ENCODE peak calls at places on chromosomes 2 and 18, in six cellular contexts. F, X, I, E, G and R are unnamed samples.

GRCh38 chr18:46481048-46481846 is 175.8 kb downstream of the LOXHD1 start:
- DNase-seq in F (peak; percentile 81), I (peak; percentile 28), G (no peak), E (no peak), X (peak; percentile 36), R (peak; percentile 80)

GRCh38 chr18:64365106-64365505 is 216.2 kb upstream of the LINC00305 start:
- DNase-seq in E (no peak), X (no peak), I (no peak), F (no peak), G (no peak), R (no peak)

GRCh38 chr2:102798181-102798580 is 36.4 kb downstream of the TMEM182 start:
- DNase-seq in I (no peak), X (no peak), E (no peak), F (no peak), G (no peak), R (no peak)

GRCh38 chr18:50986360-50987087 is 18.7 kb downstream of the ELAC1 start:
- DNase-seq in F (no peak), I (no peak), E (no peak), G (no peak), X (no peak), R (no peak)

GRCh38 chr2:148561389-148561788 is 83.2 kb upstream of the EPC2 start:
- DNase-seq in E (no peak), G (no peak), X (no peak), F (no peak), I (no peak), R (no peak)

GRCh38 chr2:112693596-112693995 is 27.2 kb upstream of the NT5DC4 start:
- DNase-seq in F (no peak), G (no peak), I (no peak), E (no peak), X (no peak), R (no peak)

GRCh38 chr2:148999451-148999891 is 39.0 kb upstream of the LYPD6B start:
- DNase-seq in E (no peak), F (peak; percentile 55), I (no peak), X (no peak), G (no peak), R (no peak)

GRCh38 chr2:26982102-26982742 is 11.8 kb downstream of the MAPRE3 start:
- DNase-seq in I (peak; percentile 78), G (no peak), E (no peak), F (peak; percentile 58), X (peak; percentile 53), R (peak; percentile 30)

GRCh38 chr2:195486520-195486919 is 170.5 kb upstream of the SLC39A10 start:
- DNase-seq in F (no peak), X (no peak), E (no peak), I (no peak), G (no peak), R (no peak)

GRCh38 chr18:80252136-80252535 is 4.8 kb upstream of the PARD6G start:
- DNase-seq in G (no peak), E (no peak), F (no peak), I (no peak), X (no peak), R (no peak)

GRCh38 chr18:56511996-56512395 is 126.4 kb downstream of the TXNL1 start:
- DNase-seq in X (no peak), E (no peak), G (peak; percentile 20), F (no peak), I (no peak), R (no peak)

GRCh38 chr2:157032019-157032418 is 225.5 kb upstream of the GALNT5 start:
- DNase-seq in F (no peak), X (no peak), E (no peak), G (no peak), I (peak; percentile 46), R (no peak)

GRCh38 chr2:239990966-239991365 is 34.2 kb downstream of the NDUFA10 start:
- DNase-seq in G (no peak), X (no peak), E (no peak), I (no peak), F (no peak), R (no peak)

GRCh38 chr2:2805263-2805662 is 474.2 kb upstream of the MYT1L start:
- DNase-seq in I (no peak), E (no peak), G (no peak), X (no peak), F (no peak), R (no peak)

GRCh38 chr2:45882707-45883106 is 231.2 kb downstream of the PRKCE start:
- DNase-seq in G (no peak), X (no peak), E (no peak), I (no peak), F (no peak), R (no peak)

GRCh38 chr2:215805493-215805892 is 207.9 kb downstream of the MREG start:
- DNase-seq in I (no peak), F (no peak), X (no peak), E (no peak), G (no peak), R (no peak)

GRCh38 chr18:44325903-44326650 is 354.6 kb upstream of the SETBP1 start:
- DNase-seq in G (no peak), F (peak; percentile 94), E (peak; percentile 21), X (peak; percentile 3), I (no peak), R (peak; percentile 81)

GRCh38 chr2:186848873-186849578 is at the start of gene ZSWIM2:
- DNase-seq in X (no peak), E (peak; percentile 72), G (no peak), I (peak; percentile 19), F (peak; percentile 96), R (peak; percentile 92)

GRCh38 chr2:186852508-186852907 is 3.5 kb upstream of the ZSWIM2 start:
- DNase-seq in F (no peak), G (no peak), E (no peak), I (no peak), X (no peak), R (no peak)

GRCh38 chr2:186855216-186855615 is 6.2 kb upstream of the ZSWIM2 start:
- DNase-seq in F (no peak), X (no peak), E (no peak), G (no peak), I (no peak), R (no peak)

DNA sequence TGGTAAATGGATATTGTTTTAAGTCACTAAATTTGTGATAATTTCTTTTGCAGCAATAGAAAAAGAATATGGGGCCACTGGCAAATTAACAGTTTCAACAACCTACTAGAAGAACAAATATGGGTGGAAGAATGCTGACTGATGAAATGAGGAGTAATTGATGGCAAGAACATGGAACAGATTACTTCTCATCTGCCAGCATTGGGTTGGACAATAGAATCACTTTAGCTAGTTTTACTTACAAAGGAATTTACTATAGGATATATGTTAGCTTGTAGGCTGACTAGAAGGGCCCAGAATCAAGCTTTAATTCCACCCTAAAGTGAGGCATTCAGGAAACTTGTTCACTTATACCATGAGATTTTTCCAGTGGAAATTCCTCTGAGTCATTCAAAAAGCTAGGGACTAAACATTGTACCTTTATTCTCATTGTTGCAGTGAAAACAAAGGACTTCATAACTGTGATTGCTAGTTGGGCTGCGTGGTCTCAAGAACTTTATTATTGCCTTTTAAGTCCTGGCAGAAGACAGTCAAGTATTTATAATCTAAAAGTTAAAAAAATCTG is 5.0 kb upstream of the ZSWIM2 start:
- DNase-seq in G (no peak), I (no peak), X (no peak), E (no peak), F (no peak), R (no peak)
- TF ChIP-seq CREB1 in G (no peak), I (no peak), X (no peak), E (no peak), F (no peak), R (no peak)

DNA sequence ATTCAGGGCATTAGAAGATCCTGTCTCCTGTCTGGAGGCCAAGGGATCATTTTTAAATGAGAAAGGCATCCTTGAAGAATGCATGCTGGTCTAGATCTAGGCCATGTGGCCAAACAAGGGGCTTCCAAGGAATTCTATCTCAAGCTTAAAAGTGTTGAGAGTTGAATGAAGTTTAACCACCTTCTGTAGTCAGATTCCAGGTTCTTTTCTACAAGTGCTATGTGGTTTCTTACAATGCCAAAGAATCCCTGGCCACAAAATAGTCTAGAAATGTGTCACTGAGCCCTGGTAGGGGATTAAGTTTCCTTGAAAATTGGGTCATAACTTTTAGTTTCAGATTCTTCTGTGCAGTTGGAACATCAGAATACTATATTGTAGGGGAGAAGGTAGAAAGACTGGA is 640.7 kb upstream of the ACVR2A start:
- DNase-seq in X (no peak), I (no peak), F (no peak), G (no peak), E (no peak), R (no peak)
- TF ChIP-seq CREB1 in X (no peak), I (no peak), F (no peak), G (no peak), E (no peak), R (no peak)

DNA sequence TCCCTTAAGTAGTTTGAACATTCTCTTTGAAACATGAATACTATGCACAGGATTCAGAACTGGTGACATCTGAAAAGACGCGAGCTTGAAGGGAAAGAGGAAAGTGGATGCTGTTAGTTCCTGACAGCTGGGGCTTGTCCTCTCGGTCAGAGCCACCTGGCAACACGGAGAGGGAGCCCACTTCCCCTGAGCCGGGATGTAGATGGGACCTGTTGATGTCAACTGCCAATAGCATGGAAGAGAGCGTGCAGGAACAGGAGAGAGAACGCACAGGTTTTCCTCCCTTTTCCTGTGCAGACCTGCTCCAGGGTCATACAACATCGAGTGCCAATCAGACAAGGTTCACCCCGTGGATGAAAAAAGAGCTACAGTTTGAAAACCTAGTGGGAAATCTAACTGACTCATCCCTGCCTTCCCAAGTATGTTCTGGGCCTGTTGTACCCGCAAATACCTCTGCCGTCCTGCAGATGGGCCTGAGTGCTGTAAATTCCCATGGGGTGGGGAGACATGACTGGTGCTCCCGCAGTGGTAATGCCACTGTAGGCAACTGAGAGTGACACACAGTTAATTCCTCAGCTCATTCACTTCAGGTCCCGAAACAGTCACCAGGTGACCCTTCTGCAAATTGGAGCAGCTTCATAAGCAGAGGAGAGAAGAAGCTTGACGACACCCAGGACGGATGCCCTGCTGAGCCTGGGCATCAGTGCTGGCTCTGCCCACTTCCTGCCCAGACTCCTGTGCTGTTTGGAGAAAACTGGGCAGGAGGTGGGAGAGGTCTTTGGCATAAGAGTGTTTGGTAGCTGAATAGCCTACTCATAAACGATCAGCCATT is 13.9 kb upstream of the MBP start:
- DNase-seq in G (no peak), E (no peak), X (no peak), I (no peak), F (no peak), R (no peak)
- TF ChIP-seq CREB1 in G (no peak), E (no peak), X (no peak), I (no peak), F (no peak), R (no peak)

GRCh38 chr18:74610216-74610615 is 12.5 kb downstream of the ZNF407 start:
- DNase-seq in X (no peak), I (no peak), G (peak; percentile 16), E (no peak), F (no peak), R (no peak)

GRCh38 chr18:74604366-74604765 is 6.7 kb downstream of the ZNF407 start:
- DNase-seq in E (no peak), I (no peak), F (no peak), X (no peak), G (no peak), R (no peak)

GRCh38 chr18:74609535-74609934 is 11.9 kb downstream of the ZNF407 start:
- DNase-seq in I (no peak), G (no peak), X (no peak), E (no peak), F (no peak), R (no peak)

GRCh38 chr18:74608681-74609080 is 11.0 kb downstream of the ZNF407 start:
- DNase-seq in F (no peak), X (no peak), G (no peak), I (peak; percentile 27), E (no peak), R (no peak)

DNA sequence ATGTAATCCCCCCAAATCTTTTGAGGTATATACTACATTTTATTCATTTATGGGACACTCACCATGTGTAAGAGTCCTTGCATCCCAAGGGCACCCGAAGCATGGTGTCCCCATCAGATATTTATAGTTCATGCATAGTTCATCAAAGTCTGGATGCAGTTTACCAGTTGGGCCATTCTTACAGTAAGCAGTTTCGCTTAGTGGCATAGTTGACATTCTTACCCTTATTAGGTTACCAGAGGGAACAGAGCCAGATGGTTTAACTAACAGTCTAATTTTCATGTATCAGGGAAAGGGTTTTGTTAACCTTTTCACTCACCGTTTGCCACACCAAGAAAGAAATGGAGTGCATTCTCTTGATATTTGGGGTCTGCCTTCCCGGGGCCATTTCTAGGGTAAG is 7.1 kb downstream of the ZNF407 start:
- DNase-seq in G (no peak), I (no peak), F (peak; percentile 36), X (no peak), E (no peak), R (no peak)
- TF ChIP-seq CREB1 in G (no peak), I (no peak), F (no peak), X (no peak), E (no peak), R (no peak)